ENCODE peak calls at places on chromosomes 2 and 18, in five cellular contexts. F, I, R, Q and Z are unnamed samples.
A peak's percentile ranks its signal among the peaks of the same experiment; 100 is the strongest.

GRCh38 chr18:57827646-57828045 is 24.5 kb upstream of the ATP8B1 start:
- DNase-seq in R (no peak), I (no peak), F (no peak), Q (no peak), Z (no peak)

GRCh38 chr2:124081154-124081771 is 56.2 kb downstream of the CNTNAP5 start:
- DNase-seq in Q (no peak), F (no peak), R (no peak), I (no peak), Z (no peak)

GRCh38 chr2:67137699-67138098 is 259.4 kb upstream of the ETAA1 start:
- DNase-seq in I (no peak), R (no peak), Q (no peak), F (no peak), Z (no peak)

GRCh38 chr2:191298306-191298705 is 53.1 kb downstream of the MYO1B start:
- DNase-seq in I (no peak), R (no peak), F (no peak), Q (no peak), Z (no peak)

GRCh38 chr2:215429424-215429823 is 6.4 kb downstream of the FN1 start:
- DNase-seq in R (no peak), I (no peak), F (no peak), Q (no peak), Z (no peak)

GRCh38 chr18:8816805-8817204 is 111.4 kb downstream of the MTCL1 start:
- DNase-seq in R (no peak), F (no peak), I (no peak), Q (no peak), Z (no peak)

GRCh38 chr2:226583715-226584114 is 215.9 kb downstream of the IRS1 start:
- DNase-seq in Q (no peak), F (no peak), I (no peak), R (no peak), Z (no peak)

GRCh38 chr2:145845207-145845894 is 1325.4 kb upstream of the ZEB2 start:
- DNase-seq in R (peak; percentile 89), F (no peak), I (no peak), Q (no peak), Z (peak; percentile 22)

GRCh38 chr2:6986251-6986893 is 69.2 kb downstream of the RNF144A start:
- DNase-seq in Q (no peak), F (no peak), R (no peak), I (no peak), Z (no peak)

GRCh38 chr18:38007931-38008330 is 442.3 kb upstream of the CELF4 start:
- DNase-seq in I (no peak), F (no peak), Q (no peak), R (no peak), Z (no peak)

GRCh38 chr18:36412778-36413177 is 115.3 kb downstream of the FHOD3 start:
- DNase-seq in F (peak; percentile 33), I (no peak), R (peak; percentile 53), Q (no peak), Z (no peak)

GRCh38 chr2:200772620-200773019 is 39.1 kb upstream of the BZW1 start:
- DNase-seq in Q (no peak), I (no peak), R (no peak), F (no peak), Z (no peak)

GRCh38 chr2:99153921-99154604 is 679 bp downstream of the TSGA10 start:
- DNase-seq in R (no peak), I (no peak), Q (no peak), F (no peak), Z (no peak)

GRCh38 chr18:76451475-76452331 is 43.3 kb downstream of the ZNF516 start:
- DNase-seq in F (no peak), Q (no peak), R (peak; percentile 60), I (no peak), Z (no peak)

GRCh38 chr2:232292395-232293154 is 86.0 kb upstream of the ALPP start:
- DNase-seq in Q (peak; percentile 50), I (no peak), R (peak; percentile 76), F (peak; percentile 88), Z (peak; percentile 66)

GRCh38 chr2:3035385-3036050 is 342.1 kb downstream of the EIPR1 start:
- DNase-seq in I (no peak), R (no peak), F (no peak), Q (no peak), Z (no peak)

GRCh38 chr2:240355001-240355891 is 80.2 kb upstream of the GPC1 start:
- DNase-seq in I (no peak), R (no peak), Q (no peak), F (peak; percentile 3), Z (no peak)

GRCh38 chr2:152011724-152012123 is 87.1 kb downstream of the CACNB4 start:
- DNase-seq in Q (no peak), I (no peak), R (no peak), F (no peak), Z (no peak)

GRCh38 chr2:44940612-44941464 is 664 bp upstream of the SIX3 start:
- DNase-seq in F (no peak), Q (no peak), R (no peak), I (no peak), Z (no peak)

GRCh38 chr2:171004363-171004762 is 75.3 kb downstream of the GORASP2 start:
- DNase-seq in R (no peak), Q (no peak), I (no peak), F (no peak), Z (no peak)

GRCh38 chr2:86500325-86500724 is 59.2 kb downstream of the KDM3A start:
- DNase-seq in F (no peak), R (no peak), I (no peak), Q (no peak), Z (no peak)